ENCODE peak calls at places on chromosomes 1 and 21, in ten cellular contexts. K is ureter; Z is RCC 7860; H is KBM-7; O is endothelial cell of umbilical vein; F is HFF-Myc; W is left cardiac atrium; Y is dermis blood vessel endothelial cell; G is dorsolateral prefrontal cortex; E is activated gamma-delta T cell treated with anti-CD3 and anti-CD28 coated beads, Interleukin-2, amount 50 U/mL, for 16 hours. Q is an unnamed sample.

GRCh38 chr1:77014396-77014795 is 147.1 kb downstream of the ST6GALNAC5 start:
- DNase-seq in K (no peak), Z (no peak), H (no peak), O (no peak), F (no peak), W (no peak), Y (no peak), G (no peak), E (no peak), Q (no peak)

GRCh38 chr1:47757226-47757975 is 239.8 kb downstream of the TRABD2B start:
- DNase-seq in K (no peak), Z (no peak), H (no peak), O (no peak), F (no peak), W (no peak), Y (no peak), G (no peak), E (no peak), Q (no peak)

GRCh38 chr1:12179638-12180121 is 12.9 kb downstream of the TNFRSF1B start:
- DNase-seq in K (no peak), Z (no peak), H (no peak), O (no peak), F (no peak), W (no peak), Y (no peak), G (no peak), E (no peak), Q (no peak)

GRCh38 chr1:237124856-237125462 is 83.0 kb downstream of the RYR2 start:
- DNase-seq in K (no peak), Z (no peak), H (peak; percentile 31), O (no peak), F (no peak), W (no peak), Y (peak; percentile 9), G (no peak), E (no peak), Q (no peak)

GRCh38 chr1:200184196-200184595 is 156.7 kb downstream of the NR5A2 start:
- DNase-seq in K (peak; percentile 85), Z (peak; percentile 79), H (peak; percentile 94), O (peak; percentile 73), F (peak; percentile 25), W (peak; percentile 86), Y (peak; percentile 79), G (peak; percentile 50), E (no peak), Q (no peak)

GRCh38 chr1:18830596-18830995 is 28.9 kb downstream of the TAS1R2 start:
- DNase-seq in K (no peak), Z (no peak), H (no peak), O (no peak), F (no peak), W (no peak), Y (no peak), G (no peak), E (no peak), Q (no peak)

GRCh38 chr1:210440081-210440480 is 111.4 kb downstream of the HHAT start:
- DNase-seq in K (no peak), Z (no peak), H (no peak), O (no peak), F (no peak), W (no peak), Y (no peak), G (no peak), E (no peak), Q (no peak)

GRCh38 chr1:35220976-35221375 is 28.0 kb upstream of the SFPQ start:
- DNase-seq in K (no peak), Z (no peak), H (peak; percentile 35), O (peak; percentile 26), F (no peak), W (no peak), Y (peak; percentile 52), G (no peak), E (no peak), Q (no peak)

GRCh38 chr21:17585875-17586450 is 26.7 kb downstream of the BTG3 start:
- DNase-seq in K (no peak), Z (peak; percentile 31), H (peak; percentile 68), O (peak; percentile 56), F (peak; percentile 52), W (no peak), Y (peak; percentile 72), G (no peak), E (no peak), Q (peak; percentile 10)

GRCh38 chr1:42941640-42942330 is 16.9 kb downstream of the SLC2A1 start:
- DNase-seq in K (peak; percentile 78), Z (peak; percentile 94), H (no peak), O (peak; percentile 79), F (peak; percentile 77), W (peak; percentile 81), Y (peak; percentile 85), G (peak; percentile 86), E (no peak), Q (no peak)

GRCh38 chr1:43545686-43546387 is 15.2 kb downstream of the PTPRF start:
- DNase-seq in K (peak; percentile 91), Z (no peak), H (no peak), O (peak; percentile 58), F (no peak), W (peak; percentile 85), Y (peak; percentile 63), G (peak; percentile 83), E (no peak), Q (no peak)

GRCh38 chr21:35475768-35476167 is 426.7 kb upstream of the RUNX1 start:
- DNase-seq in K (no peak), Z (no peak), H (peak; percentile 93), O (peak; percentile 49), F (peak; percentile 9), W (no peak), Y (no peak), G (no peak), E (no peak), Q (no peak)

GRCh38 chr1:207603777-207604176 is 41.2 kb upstream of the CR1L start:
- DNase-seq in K (no peak), Z (no peak), H (no peak), O (peak; percentile 5), F (peak; percentile 17), W (no peak), Y (no peak), G (no peak), E (no peak), Q (no peak)

GRCh38 chr1:64073705-64074104 is 129.7 kb upstream of the UBE2U start:
- DNase-seq in K (no peak), Z (no peak), H (no peak), O (no peak), F (no peak), W (no peak), Y (no peak), G (no peak), E (no peak), Q (no peak)

GRCh38 chr1:64686828-64687724 is 57.8 kb upstream of the RAVER2 start:
- DNase-seq in K (no peak), Z (peak; percentile 17), H (peak; percentile 50), O (peak; percentile 88), F (no peak), W (no peak), Y (peak; percentile 87), G (no peak), E (peak; percentile 11), Q (peak; percentile 18)

GRCh38 chr1:10788592-10789006 is 7.8 kb downstream of the CASZ1 start:
- DNase-seq in K (no peak), Z (peak; percentile 42), H (no peak), O (peak; percentile 30), F (no peak), W (peak; percentile 62), Y (peak; percentile 56), G (peak; percentile 78), E (no peak), Q (no peak)

GRCh38 chr1:27119270-27119618 is 35.7 kb downstream of the SLC9A1 start:
- DNase-seq in K (no peak), Z (no peak), H (no peak), O (no peak), F (no peak), W (no peak), Y (no peak), G (no peak), E (no peak), Q (no peak)

GRCh38 chr1:179831852-179832699 is 45.5 kb downstream of the TOR1AIP2 start:
- DNase-seq in K (no peak), Z (no peak), H (no peak), O (no peak), F (no peak), W (no peak), Y (no peak), G (no peak), E (no peak), Q (no peak)